ENCODE peak calls at places on chromosomes 12 and 14, in six cellular contexts. T, S, Z, R, N and O are unnamed samples. For H3K4me1, the result is how much of the 10 kb centered on the place peaks cover.

GRCh38 chr12:2306012-2306411 is 253.2 kb downstream of the CACNA1C start:
- DNase-seq in T (no peak), S (no peak), Z (no peak), R (no peak), N (no peak), O (no peak)

GRCh38 chr12:102851246-102851645 is 65.8 kb downstream of the PAH start:
- DNase-seq in T (no peak), S (no peak), Z (no peak), R (no peak), N (no peak), O (no peak)

GRCh38 chr12:62843714-62844113 is 91.2 kb downstream of the PPM1H start:
- DNase-seq in T (no peak), S (no peak), Z (no peak), R (no peak), N (no peak), O (no peak)

GRCh38 chr12:76462668-76463224 is 96.8 kb downstream of the OSBPL8 start:
- DNase-seq in T (no peak), S (no peak), Z (no peak), R (no peak), N (no peak), O (no peak)

GRCh38 chr12:124464830-124465229 is 102.6 kb downstream of the NCOR2 start:
- DNase-seq in T (peak), S (no peak), Z (no peak), R (no peak), N (no peak), O (no peak)

GRCh38 chr12:52246720-52247621 is 13.9 kb downstream of the KRT7 start:
- DNase-seq in T (no peak), S (peak), Z (no peak), R (no peak), N (no peak), O (peak)

GRCh38 chr14:97179573-97179972 is 382.4 kb downstream of the VRK1 start:
- DNase-seq in T (no peak), S (no peak), Z (no peak), R (no peak), N (no peak), O (no peak)

GRCh38 chr12:8590842-8591545 is 21.7 kb downstream of the AICDA start:
- DNase-seq in T (no peak), S (no peak), Z (no peak), R (peak), N (no peak), O (no peak)

GRCh38 chr12:111170559-111170958 is 198.3 kb downstream of the PHETA1 start:
- DNase-seq in T (no peak), S (peak), Z (no peak), R (no peak), N (no peak), O (no peak)

DNA sequence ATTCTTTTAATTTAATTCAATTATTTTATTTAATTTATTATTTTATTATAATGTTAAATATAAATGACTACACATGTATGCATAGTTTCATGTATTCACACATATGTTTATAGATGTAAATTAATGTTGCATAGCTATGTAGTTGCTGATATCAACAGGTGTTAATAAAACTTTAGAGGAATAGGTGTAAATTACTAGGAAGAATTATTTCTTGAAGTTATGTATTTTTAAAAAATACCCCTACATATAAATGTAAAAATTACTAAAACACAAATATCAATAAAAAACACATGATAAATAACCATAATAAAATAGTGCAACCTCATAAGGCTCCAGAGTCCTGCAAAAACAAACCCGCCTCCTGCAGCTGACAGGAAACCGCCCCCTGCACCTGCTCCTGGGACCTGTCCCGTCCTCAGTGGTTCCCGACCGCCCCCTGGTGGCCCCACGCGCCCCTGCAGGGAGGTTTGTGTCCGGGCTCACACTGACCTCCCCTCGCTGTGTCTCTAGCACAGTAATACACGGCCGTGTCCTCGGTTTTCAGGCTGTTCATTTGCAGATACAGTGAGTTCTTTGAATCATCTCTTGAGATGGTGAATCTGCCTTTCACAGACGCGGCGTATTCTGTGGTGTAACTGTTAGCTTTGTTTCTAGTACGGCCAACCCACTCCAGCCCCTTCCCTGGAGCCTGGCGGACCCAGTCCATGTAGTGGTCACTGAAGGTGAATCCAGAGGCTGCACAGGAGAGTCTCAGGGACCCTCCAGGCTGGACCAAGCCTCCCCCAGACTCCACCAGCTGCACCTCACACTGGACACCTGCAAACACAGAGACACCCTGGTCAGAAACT is 1264.0 kb downstream of the TMEM121 start:
- DNase-seq in T (peak), S (peak), Z (peak), R (peak), N (peak), O (peak)
- TF ChIP-seq CTCF in T (peak), S (peak), Z (no peak), R (peak), N (peak), O (no peak)

DNA sequence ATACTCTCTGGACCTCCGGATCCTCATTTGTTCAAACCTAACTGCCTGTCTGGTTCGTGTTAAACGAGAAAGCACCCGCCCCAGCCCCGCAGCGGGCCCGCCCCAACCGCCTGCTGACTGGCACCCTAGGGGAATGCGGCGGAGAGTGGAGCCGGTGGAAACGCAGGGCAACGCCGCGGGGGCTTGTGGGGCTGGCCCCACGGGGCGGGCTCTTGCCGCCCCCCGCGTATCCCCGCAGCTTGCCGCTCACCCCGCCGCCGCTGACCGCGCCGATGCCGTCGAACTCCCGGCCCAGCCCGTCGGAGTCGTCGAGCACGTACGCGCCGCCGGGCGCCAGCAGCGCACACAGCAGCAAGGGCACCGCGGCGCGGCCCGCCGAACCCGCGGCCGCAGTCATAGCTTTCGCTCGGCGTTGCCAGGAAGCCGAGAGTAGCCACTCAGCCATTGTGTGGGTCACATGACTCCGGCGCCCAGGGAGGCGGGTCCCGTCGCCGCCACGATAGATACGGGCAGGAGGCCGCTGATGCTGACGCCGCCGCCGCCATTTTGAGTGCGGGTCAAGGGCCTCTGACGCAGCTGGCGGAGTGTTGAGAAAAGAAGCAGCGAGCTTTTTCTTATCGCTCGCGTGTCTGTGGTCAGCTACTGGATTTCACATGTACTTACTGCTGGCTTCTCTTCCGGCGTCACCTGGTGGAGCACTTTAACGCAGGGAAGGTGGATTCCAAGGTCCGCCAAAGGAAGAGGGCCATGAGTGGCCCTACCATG is at the start of gene GALC:
- DNase-seq in T (peak), S (peak), Z (peak), R (peak), N (peak), O (peak)
- TF ChIP-seq POLR2A in T (peak), S (peak), Z (peak), R (peak), N (peak), O (no peak)

DNA sequence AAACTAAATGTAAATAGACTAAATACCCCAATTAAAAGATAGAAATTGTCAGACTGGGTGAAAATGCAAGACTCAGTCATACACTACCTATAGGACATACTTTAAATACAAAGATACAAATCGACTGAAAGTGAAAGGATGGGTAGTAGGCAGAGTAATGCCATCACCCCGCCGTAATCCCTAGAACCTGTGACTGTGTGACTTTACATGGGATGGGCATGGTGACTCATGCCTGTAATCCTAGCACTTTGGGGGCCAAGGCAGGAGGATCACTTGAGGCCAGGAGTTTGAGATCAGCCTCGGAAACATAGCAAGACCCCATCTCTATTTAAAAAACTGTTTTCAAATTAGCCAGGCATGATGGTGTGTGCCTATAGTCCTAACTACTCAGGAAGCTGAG is 2.6 kb upstream of the EVL start:
- DNase-seq in T (no peak), S (no peak), Z (no peak), R (no peak), N (no peak), O (no peak)
- H3K4me1 ChIP-seq in T (under half), S (under half), Z (under half), R (under half), N (under half), O (under half)

DNA sequence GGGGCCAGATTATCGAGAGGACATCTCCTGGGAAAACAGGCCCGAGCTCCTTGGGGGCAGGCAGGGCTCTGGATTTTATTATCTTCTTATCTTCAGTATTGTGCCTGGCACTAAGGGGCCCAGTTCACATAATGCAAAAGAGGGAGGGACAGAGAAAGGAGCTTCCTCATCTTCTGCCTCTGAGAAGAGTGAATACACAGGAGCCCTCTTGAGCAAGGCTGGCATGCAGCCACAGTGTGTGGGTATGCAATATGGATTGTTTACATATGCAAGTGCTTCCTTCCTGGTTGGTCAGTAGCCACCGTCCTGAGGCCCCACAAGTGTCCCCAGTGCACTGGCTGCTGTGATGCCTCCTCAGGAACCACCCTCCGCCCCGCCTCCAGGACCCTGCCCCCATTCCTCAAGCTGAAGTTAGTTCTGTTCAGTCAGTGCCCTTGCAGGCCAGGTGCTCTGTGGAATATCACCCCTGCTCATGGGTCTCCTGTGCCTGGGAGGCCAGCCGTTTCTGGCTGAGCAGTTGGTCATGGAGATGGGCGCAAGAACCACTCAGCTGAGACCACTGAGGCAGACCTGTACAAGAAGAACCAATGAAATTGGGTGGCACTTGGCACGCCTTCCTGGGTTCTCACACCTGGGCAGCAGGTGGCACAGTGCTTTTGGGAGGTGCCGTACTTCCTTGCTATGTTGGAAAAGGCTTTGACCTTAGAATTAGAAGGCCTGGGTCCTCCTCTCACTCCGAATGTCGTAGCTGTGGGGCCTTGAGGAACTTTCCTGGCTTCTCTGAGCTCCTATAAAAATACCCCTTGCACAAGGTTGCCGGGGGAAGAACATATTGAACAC is 35.1 kb upstream of the ACTN1 start:
- DNase-seq in T (no peak), S (peak), Z (no peak), R (peak), N (peak), O (peak)
- TF ChIP-seq CTCF in T (no peak), S (no peak), Z (no peak), R (no peak), N (no peak), O (no peak)

DNA sequence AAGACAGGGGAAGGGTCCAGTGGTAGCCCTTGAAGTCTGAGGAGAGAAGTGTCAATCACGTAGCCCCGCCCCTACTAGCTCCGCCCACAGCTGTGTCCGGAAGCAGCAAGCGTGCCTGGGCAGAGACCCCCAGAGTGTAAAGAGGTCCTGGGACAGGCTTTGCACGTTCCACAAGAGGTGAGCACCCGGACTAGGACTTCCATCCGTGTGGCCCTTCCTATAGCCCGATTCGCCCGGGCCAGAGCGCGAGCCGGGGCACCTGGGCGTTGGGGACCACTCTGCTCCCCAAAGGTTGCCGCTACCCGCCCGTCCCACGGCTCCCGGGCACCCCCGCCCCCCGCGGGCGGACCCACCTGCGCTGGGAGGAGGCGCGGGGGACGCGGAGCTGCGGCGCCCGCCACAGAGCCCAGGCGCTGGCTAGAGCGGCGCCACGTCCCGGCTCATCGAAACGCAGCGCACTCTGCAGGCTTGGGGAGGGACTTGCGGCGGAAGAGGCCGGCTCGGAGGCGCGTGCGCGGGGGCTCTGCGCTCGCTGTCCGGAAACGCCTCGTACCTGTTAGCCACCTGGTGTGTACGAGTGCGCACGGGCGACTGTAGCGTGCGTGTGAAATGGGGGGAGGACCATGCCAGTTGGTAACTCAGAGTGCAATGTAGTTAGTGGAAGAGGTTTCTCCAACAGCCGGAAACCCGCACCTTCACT is at the start of gene RABGGTA:
- DNase-seq in T (peak), S (peak), Z (peak), R (peak), N (peak), O (peak)
- TF ChIP-seq POLR2A in T (peak), S (peak), Z (no peak), R (peak), N (peak), O (peak)

DNA sequence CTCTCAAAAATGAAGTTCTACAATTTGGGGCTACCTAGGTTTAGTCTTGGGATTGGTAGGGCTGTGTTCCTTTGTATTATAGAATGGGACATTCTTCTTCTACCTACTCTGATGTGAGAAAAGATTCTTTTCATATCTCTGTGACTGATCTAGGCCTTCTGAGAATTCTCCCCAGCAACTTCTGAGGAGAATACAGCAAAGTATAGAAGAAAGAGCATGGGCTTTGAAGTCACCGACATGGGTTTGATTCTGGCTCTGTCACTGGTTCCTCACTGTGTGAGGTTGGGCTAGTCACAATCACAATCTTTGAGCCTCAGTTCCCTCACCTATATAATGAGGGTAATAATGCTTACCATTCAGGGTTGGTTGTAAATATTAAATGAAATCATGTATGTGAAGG is 5.0 kb downstream of the ATN1 start:
- DNase-seq in T (no peak), S (no peak), Z (no peak), R (no peak), N (no peak), O (no peak)
- H3K4me1 ChIP-seq in T (under half), S (half or more), Z (under half), R (under half), N (half or more), O (under half)